ENCODE peak calls at places on chromosomes 6 and 20, in nine cellular contexts. One of them, this sample, is unnamed.

GRCh38 chr20:62122659-62123449 is 579 bp downstream of the LSM14B start:
- DNase-seq in AG04450: no peak
- DNase-seq in astrocyte of the spinal cord: peak
- DNase-seq in HFF-Myc: no peak
- DNase-seq in breast epithelium: no peak
- DNase-seq in fibroblast of mammary gland: peak
- DNase-seq in PC-9: peak
- DNase-seq in left lung: no peak
- DNase-seq in D721Med: no peak
- DNase-seq in this sample: no peak

GRCh38 chr6:11711644-11711993 is 67.0 kb downstream of the ADTRP start:
- DNase-seq in AG04450: peak
- DNase-seq in astrocyte of the spinal cord: no peak
- DNase-seq in HFF-Myc: no peak
- DNase-seq in breast epithelium: no peak
- DNase-seq in fibroblast of mammary gland: peak
- DNase-seq in PC-9: no peak
- DNase-seq in left lung: no peak
- DNase-seq in D721Med: no peak
- DNase-seq in this sample: no peak

GRCh38 chr6:70371454-70372105 is 41.7 kb upstream of the FAM135A start:
- DNase-seq in AG04450: peak
- DNase-seq in astrocyte of the spinal cord: peak
- DNase-seq in HFF-Myc: peak
- DNase-seq in breast epithelium: no peak
- DNase-seq in fibroblast of mammary gland: peak
- DNase-seq in PC-9: no peak
- DNase-seq in left lung: no peak
- DNase-seq in D721Med: no peak
- DNase-seq in this sample: no peak

GRCh38 chr20:35773154-35773751 is 1.4 kb downstream of the PHF20 start:
- DNase-seq in AG04450: no peak
- DNase-seq in astrocyte of the spinal cord: peak
- DNase-seq in HFF-Myc: no peak
- DNase-seq in breast epithelium: no peak
- DNase-seq in fibroblast of mammary gland: peak
- DNase-seq in PC-9: peak
- DNase-seq in left lung: peak
- DNase-seq in D721Med: no peak
- DNase-seq in this sample: no peak

GRCh38 chr6:51029576-51029975 is 210.9 kb downstream of the TFAP2B start:
- DNase-seq in AG04450: no peak
- DNase-seq in astrocyte of the spinal cord: no peak
- DNase-seq in HFF-Myc: no peak
- DNase-seq in breast epithelium: no peak
- DNase-seq in fibroblast of mammary gland: no peak
- DNase-seq in PC-9: no peak
- DNase-seq in left lung: no peak
- DNase-seq in D721Med: no peak
- DNase-seq in this sample: no peak

GRCh38 chr6:138480279-138480949 is 18.9 kb downstream of the NHSL1 start:
- DNase-seq in AG04450: no peak
- DNase-seq in astrocyte of the spinal cord: no peak
- DNase-seq in HFF-Myc: no peak
- DNase-seq in breast epithelium: no peak
- DNase-seq in fibroblast of mammary gland: no peak
- DNase-seq in PC-9: no peak
- DNase-seq in left lung: no peak
- DNase-seq in D721Med: no peak
- DNase-seq in this sample: no peak

GRCh38 chr6:51339728-51340127 is 521.1 kb downstream of the TFAP2B start:
- DNase-seq in AG04450: no peak
- DNase-seq in astrocyte of the spinal cord: no peak
- DNase-seq in HFF-Myc: no peak
- DNase-seq in breast epithelium: no peak
- DNase-seq in fibroblast of mammary gland: no peak
- DNase-seq in PC-9: no peak
- DNase-seq in left lung: no peak
- DNase-seq in D721Med: no peak
- DNase-seq in this sample: no peak

GRCh38 chr20:63362426-63363009 is 1.4 kb upstream of the CHRNA4 start:
- DNase-seq in AG04450: no peak
- DNase-seq in astrocyte of the spinal cord: no peak
- DNase-seq in HFF-Myc: no peak
- DNase-seq in breast epithelium: no peak
- DNase-seq in fibroblast of mammary gland: no peak
- DNase-seq in PC-9: no peak
- DNase-seq in left lung: no peak
- DNase-seq in D721Med: no peak
- DNase-seq in this sample: no peak

GRCh38 chr20:6595704-6596103 is 171.8 kb upstream of the BMP2 start:
- DNase-seq in AG04450: no peak
- DNase-seq in astrocyte of the spinal cord: peak
- DNase-seq in HFF-Myc: no peak
- DNase-seq in breast epithelium: no peak
- DNase-seq in fibroblast of mammary gland: peak
- DNase-seq in PC-9: no peak
- DNase-seq in left lung: no peak
- DNase-seq in D721Med: no peak
- DNase-seq in this sample: no peak

GRCh38 chr6:125984311-125984710 is 2.0 kb upstream of the TRMT11 start:
- DNase-seq in AG04450: no peak
- DNase-seq in astrocyte of the spinal cord: peak
- DNase-seq in HFF-Myc: no peak
- DNase-seq in breast epithelium: no peak
- DNase-seq in fibroblast of mammary gland: peak
- DNase-seq in PC-9: no peak
- DNase-seq in left lung: no peak
- DNase-seq in D721Med: no peak
- DNase-seq in this sample: no peak

GRCh38 chr6:44254957-44255808 is 2.1 kb downstream of the SLC35B2 start:
- DNase-seq in AG04450: no peak
- DNase-seq in astrocyte of the spinal cord: no peak
- DNase-seq in HFF-Myc: no peak
- DNase-seq in breast epithelium: no peak
- DNase-seq in fibroblast of mammary gland: no peak
- DNase-seq in PC-9: peak
- DNase-seq in left lung: no peak
- DNase-seq in D721Med: no peak
- DNase-seq in this sample: no peak

GRCh38 chr6:29527564-29527963 is 32.0 kb downstream of the UBD start:
- DNase-seq in AG04450: no peak
- DNase-seq in astrocyte of the spinal cord: no peak
- DNase-seq in HFF-Myc: no peak
- DNase-seq in breast epithelium: no peak
- DNase-seq in fibroblast of mammary gland: no peak
- DNase-seq in PC-9: no peak
- DNase-seq in left lung: no peak
- DNase-seq in D721Med: no peak
- DNase-seq in this sample: no peak

GRCh38 chr6:13671742-13672141 is 39.9 kb downstream of the RANBP9 start:
- DNase-seq in AG04450: no peak
- DNase-seq in astrocyte of the spinal cord: no peak
- DNase-seq in HFF-Myc: no peak
- DNase-seq in breast epithelium: no peak
- DNase-seq in fibroblast of mammary gland: no peak
- DNase-seq in PC-9: no peak
- DNase-seq in left lung: no peak
- DNase-seq in D721Med: no peak
- DNase-seq in this sample: no peak

GRCh38 chr6:88734544-88734943 is 228.9 kb downstream of the RNGTT start:
- DNase-seq in AG04450: no peak
- DNase-seq in astrocyte of the spinal cord: no peak
- DNase-seq in HFF-Myc: no peak
- DNase-seq in breast epithelium: no peak
- DNase-seq in fibroblast of mammary gland: no peak
- DNase-seq in PC-9: no peak
- DNase-seq in left lung: no peak
- DNase-seq in D721Med: no peak
- DNase-seq in this sample: no peak

GRCh38 chr20:39214778-39215177 is 252.6 kb downstream of the DHX35 start:
- DNase-seq in AG04450: no peak
- DNase-seq in astrocyte of the spinal cord: no peak
- DNase-seq in HFF-Myc: no peak
- DNase-seq in breast epithelium: no peak
- DNase-seq in fibroblast of mammary gland: no peak
- DNase-seq in PC-9: no peak
- DNase-seq in left lung: no peak
- DNase-seq in D721Med: no peak
- DNase-seq in this sample: no peak

GRCh38 chr6:113591896-113592827 is 265.0 kb upstream of the MARCKS start:
- DNase-seq in AG04450: no peak
- DNase-seq in astrocyte of the spinal cord: peak
- DNase-seq in HFF-Myc: no peak
- DNase-seq in breast epithelium: no peak
- DNase-seq in fibroblast of mammary gland: no peak
- DNase-seq in PC-9: peak
- DNase-seq in left lung: no peak
- DNase-seq in D721Med: no peak
- DNase-seq in this sample: no peak

GRCh38 chr6:79750806-79751205 is 119.7 kb downstream of the SH3BGRL2 start:
- DNase-seq in AG04450: no peak
- DNase-seq in astrocyte of the spinal cord: peak
- DNase-seq in HFF-Myc: no peak
- DNase-seq in breast epithelium: no peak
- DNase-seq in fibroblast of mammary gland: no peak
- DNase-seq in PC-9: no peak
- DNase-seq in left lung: no peak
- DNase-seq in D721Med: no peak
- DNase-seq in this sample: no peak

GRCh38 chr6:104229057-104229456 is 630.7 kb downstream of the HACE1 start:
- DNase-seq in AG04450: no peak
- DNase-seq in astrocyte of the spinal cord: no peak
- DNase-seq in HFF-Myc: no peak
- DNase-seq in breast epithelium: no peak
- DNase-seq in fibroblast of mammary gland: no peak
- DNase-seq in PC-9: no peak
- DNase-seq in left lung: no peak
- DNase-seq in D721Med: no peak
- DNase-seq in this sample: no peak

DNA sequence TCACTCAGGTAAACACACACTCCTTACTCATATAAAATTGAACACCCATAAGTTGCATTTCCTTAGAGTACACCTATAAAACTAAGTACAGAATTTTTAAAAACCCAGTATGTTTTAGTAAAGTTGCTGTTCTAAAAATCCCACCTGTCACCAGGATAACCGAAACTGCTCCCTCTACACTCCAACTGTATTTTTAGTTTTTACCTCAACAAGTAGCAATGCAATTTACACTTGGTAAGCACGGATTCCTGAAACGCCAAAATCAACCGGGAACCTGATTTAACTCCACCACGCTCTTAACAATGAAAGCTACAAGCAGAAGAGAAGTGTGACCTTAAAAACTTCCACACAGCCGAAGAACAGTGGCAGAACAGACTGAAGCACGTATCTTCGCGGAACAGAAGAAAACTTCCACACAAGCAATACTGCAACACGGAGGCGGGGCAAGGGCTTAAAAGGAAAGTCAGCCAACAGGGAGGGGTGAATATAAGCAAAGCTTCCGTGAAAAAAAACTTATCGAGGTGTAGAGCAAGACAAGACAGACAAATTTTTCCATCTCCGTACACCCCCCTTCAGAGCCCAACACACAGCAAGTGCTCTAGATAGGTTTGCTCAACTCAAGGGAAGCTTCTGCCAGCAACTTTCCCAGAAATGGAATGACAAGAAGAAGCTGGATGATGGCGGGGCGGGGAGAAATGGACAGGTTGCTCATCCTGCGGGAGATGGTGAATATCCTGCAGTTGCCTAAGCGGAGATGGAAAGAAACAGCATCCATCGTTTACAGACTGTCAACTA is 1.4 kb downstream of the STAU1 start:
- DNase-seq in AG04450: no peak
- DNase-seq in astrocyte of the spinal cord: peak
- DNase-seq in HFF-Myc: no peak
- DNase-seq in breast epithelium: no peak
- DNase-seq in fibroblast of mammary gland: peak
- DNase-seq in PC-9: peak
- DNase-seq in left lung: peak
- DNase-seq in D721Med: no peak
- DNase-seq in this sample: no peak
- TF ChIP-seq CTCF in AG04450: no peak
- TF ChIP-seq CTCF in astrocyte of the spinal cord: no peak
- TF ChIP-seq CTCF in HFF-Myc: no peak
- TF ChIP-seq CTCF in breast epithelium: no peak
- TF ChIP-seq CTCF in fibroblast of mammary gland: no peak
- TF ChIP-seq CTCF in PC-9: no peak
- TF ChIP-seq CTCF in left lung: no peak
- TF ChIP-seq CTCF in D721Med: no peak
- TF ChIP-seq CTCF in this sample: no peak

DNA sequence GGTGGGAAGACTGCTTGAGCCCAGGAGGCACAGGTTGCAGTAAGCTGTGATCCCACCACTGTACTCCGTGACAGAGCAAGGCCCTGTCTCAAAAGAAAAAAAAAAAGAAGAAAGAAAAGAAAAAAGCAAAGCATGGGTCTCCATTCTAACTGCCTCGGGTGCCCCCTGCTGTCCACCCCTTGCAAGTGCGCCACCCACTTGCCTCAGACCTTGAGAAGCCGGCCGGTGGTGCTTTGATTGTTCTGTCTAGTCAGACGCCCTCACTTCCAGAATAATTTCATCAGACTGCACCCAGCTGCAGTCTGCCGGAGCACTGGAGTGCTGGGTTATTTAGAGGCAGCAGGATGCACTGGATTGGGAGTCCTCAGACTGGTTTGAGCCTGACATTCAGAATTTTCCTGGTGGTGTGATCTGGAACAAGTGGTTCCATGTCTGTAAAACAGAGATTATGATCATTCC is 17.6 kb upstream of the TM9SF4 start:
- DNase-seq in AG04450: peak
- DNase-seq in astrocyte of the spinal cord: peak
- DNase-seq in HFF-Myc: no peak
- DNase-seq in breast epithelium: peak
- DNase-seq in fibroblast of mammary gland: peak
- DNase-seq in PC-9: peak
- DNase-seq in left lung: peak
- DNase-seq in D721Med: peak
- DNase-seq in this sample: peak
- TF ChIP-seq CTCF in AG04450: peak
- TF ChIP-seq CTCF in astrocyte of the spinal cord: peak
- TF ChIP-seq CTCF in HFF-Myc: peak
- TF ChIP-seq CTCF in breast epithelium: peak
- TF ChIP-seq CTCF in fibroblast of mammary gland: peak
- TF ChIP-seq CTCF in PC-9: peak
- TF ChIP-seq CTCF in left lung: peak
- TF ChIP-seq CTCF in D721Med: peak
- TF ChIP-seq CTCF in this sample: peak

GRCh38 chr6:109455502-109456282 is at the start of gene MICAL1:
- DNase-seq in AG04450: no peak
- DNase-seq in astrocyte of the spinal cord: peak
- DNase-seq in HFF-Myc: no peak
- DNase-seq in breast epithelium: no peak
- DNase-seq in fibroblast of mammary gland: no peak
- DNase-seq in PC-9: peak
- DNase-seq in left lung: peak
- DNase-seq in D721Med: peak
- DNase-seq in this sample: peak
- TF ChIP-seq CTCF in AG04450: peak
- TF ChIP-seq CTCF in astrocyte of the spinal cord: peak
- TF ChIP-seq CTCF in HFF-Myc: peak
- TF ChIP-seq CTCF in breast epithelium: no peak
- TF ChIP-seq CTCF in fibroblast of mammary gland: peak
- TF ChIP-seq CTCF in PC-9: no peak
- TF ChIP-seq CTCF in left lung: peak
- TF ChIP-seq CTCF in D721Med: peak
- TF ChIP-seq CTCF in this sample: peak

GRCh38 chr20:48147326-48147725 is 362.0 kb upstream of the SULF2 start:
- DNase-seq in AG04450: no peak
- DNase-seq in astrocyte of the spinal cord: no peak
- DNase-seq in HFF-Myc: no peak
- DNase-seq in breast epithelium: no peak
- DNase-seq in fibroblast of mammary gland: no peak
- DNase-seq in PC-9: no peak
- DNase-seq in left lung: no peak
- DNase-seq in D721Med: no peak
- DNase-seq in this sample: no peak
- TF ChIP-seq CTCF in AG04450: no peak
- TF ChIP-seq CTCF in astrocyte of the spinal cord: no peak
- TF ChIP-seq CTCF in HFF-Myc: no peak
- TF ChIP-seq CTCF in breast epithelium: no peak
- TF ChIP-seq CTCF in fibroblast of mammary gland: no peak
- TF ChIP-seq CTCF in PC-9: no peak
- TF ChIP-seq CTCF in left lung: no peak
- TF ChIP-seq CTCF in D721Med: no peak
- TF ChIP-seq CTCF in this sample: no peak

This sample was measured in neural crest cell.